ENCODE peak calls at places on chromosome 22, in five cellular contexts. One of them, this sample, is unnamed. For H3K27me3, the result is how much of the 10 kb centered on the place peaks cover.

GRCh38 chr22:48744283-48744641 is 1083.4 kb downstream of the BRD1 start:
- DNase-seq in breast epithelium: peak
- DNase-seq in transverse colon: no peak
- DNase-seq in cardiac muscle cell: no peak
- DNase-seq in left ventricle myocardium inferior: no peak
- DNase-seq in this sample: no peak

GRCh38 chr22:17096095-17096494 is 11.3 kb downstream of the IL17RA start:
- DNase-seq in breast epithelium: no peak
- DNase-seq in transverse colon: no peak
- DNase-seq in cardiac muscle cell: no peak
- DNase-seq in left ventricle myocardium inferior: no peak
- DNase-seq in this sample: no peak

GRCh38 chr22:22871536-22872278 is 15.9 kb upstream of the IGLL5 start:
- DNase-seq in breast epithelium: no peak
- DNase-seq in transverse colon: no peak
- DNase-seq in cardiac muscle cell: no peak
- DNase-seq in left ventricle myocardium inferior: no peak
- DNase-seq in this sample: no peak

GRCh38 chr22:36587289-36588154 is 58.6 kb upstream of the EIF3D start:
- DNase-seq in breast epithelium: no peak
- DNase-seq in transverse colon: no peak
- DNase-seq in cardiac muscle cell: peak
- DNase-seq in left ventricle myocardium inferior: no peak
- DNase-seq in this sample: no peak

GRCh38 chr22:48210812-48211211 is 1448.4 kb downstream of the TBC1D22A start:
- DNase-seq in breast epithelium: no peak
- DNase-seq in transverse colon: no peak
- DNase-seq in cardiac muscle cell: no peak
- DNase-seq in left ventricle myocardium inferior: no peak
- DNase-seq in this sample: no peak

GRCh38 chr22:22943521-22944267 is 56.1 kb downstream of the IGLL5 start:
- DNase-seq in breast epithelium: no peak
- DNase-seq in transverse colon: peak
- DNase-seq in cardiac muscle cell: no peak
- DNase-seq in left ventricle myocardium inferior: no peak
- DNase-seq in this sample: no peak

GRCh38 chr22:24554316-24555159 is at the start of gene GUCD1:
- DNase-seq in breast epithelium: no peak
- DNase-seq in transverse colon: peak
- DNase-seq in cardiac muscle cell: peak
- DNase-seq in left ventricle myocardium inferior: peak
- DNase-seq in this sample: peak

GRCh38 chr22:23233746-23234408 is 53.6 kb downstream of the BCR start:
- DNase-seq in breast epithelium: no peak
- DNase-seq in transverse colon: no peak
- DNase-seq in cardiac muscle cell: peak
- DNase-seq in left ventricle myocardium inferior: peak
- DNase-seq in this sample: no peak

GRCh38 chr22:36258750-36259619 is 6.1 kb downstream of the APOL1 start:
- DNase-seq in breast epithelium: peak
- DNase-seq in transverse colon: peak
- DNase-seq in cardiac muscle cell: peak
- DNase-seq in left ventricle myocardium inferior: peak
- DNase-seq in this sample: peak

GRCh38 chr22:49973018-49973965 is 12.7 kb downstream of the PIM3 start:
- DNase-seq in breast epithelium: peak
- DNase-seq in transverse colon: no peak
- DNase-seq in cardiac muscle cell: peak
- DNase-seq in left ventricle myocardium inferior: no peak
- DNase-seq in this sample: no peak

GRCh38 chr22:48099251-48099650 is 1336.8 kb downstream of the TBC1D22A start:
- DNase-seq in breast epithelium: no peak
- DNase-seq in transverse colon: no peak
- DNase-seq in cardiac muscle cell: no peak
- DNase-seq in left ventricle myocardium inferior: no peak
- DNase-seq in this sample: no peak

GRCh38 chr22:25069758-25070461 is 117.4 kb downstream of the KIAA1671 start:
- DNase-seq in breast epithelium: no peak
- DNase-seq in transverse colon: no peak
- DNase-seq in cardiac muscle cell: peak
- DNase-seq in left ventricle myocardium inferior: no peak
- DNase-seq in this sample: no peak

GRCh38 chr22:50313600-50313999 is 6.2 kb upstream of the PLXNB2 start:
- DNase-seq in breast epithelium: no peak
- DNase-seq in transverse colon: no peak
- DNase-seq in cardiac muscle cell: no peak
- DNase-seq in left ventricle myocardium inferior: no peak
- DNase-seq in this sample: no peak

GRCh38 chr22:29152381-29153138 is 53.1 kb upstream of the EMID1 start:
- DNase-seq in breast epithelium: no peak
- DNase-seq in transverse colon: no peak
- DNase-seq in cardiac muscle cell: peak
- DNase-seq in left ventricle myocardium inferior: peak
- DNase-seq in this sample: peak
- H3K27me3 ChIP-seq in breast epithelium: under half
- H3K27me3 ChIP-seq in transverse colon: under half
- H3K27me3 ChIP-seq in cardiac muscle cell: under half
- H3K27me3 ChIP-seq in left ventricle myocardium inferior: under half
- H3K27me3 ChIP-seq in this sample: under half

GRCh38 chr22:40328551-40328950 is 17.7 kb upstream of the ADSL start:
- DNase-seq in breast epithelium: no peak
- DNase-seq in transverse colon: no peak
- DNase-seq in cardiac muscle cell: no peak
- DNase-seq in left ventricle myocardium inferior: no peak
- DNase-seq in this sample: no peak
- H3K27me3 ChIP-seq in breast epithelium: under half
- H3K27me3 ChIP-seq in transverse colon: under half
- H3K27me3 ChIP-seq in cardiac muscle cell: under half
- H3K27me3 ChIP-seq in left ventricle myocardium inferior: under half
- H3K27me3 ChIP-seq in this sample: under half

DNA sequence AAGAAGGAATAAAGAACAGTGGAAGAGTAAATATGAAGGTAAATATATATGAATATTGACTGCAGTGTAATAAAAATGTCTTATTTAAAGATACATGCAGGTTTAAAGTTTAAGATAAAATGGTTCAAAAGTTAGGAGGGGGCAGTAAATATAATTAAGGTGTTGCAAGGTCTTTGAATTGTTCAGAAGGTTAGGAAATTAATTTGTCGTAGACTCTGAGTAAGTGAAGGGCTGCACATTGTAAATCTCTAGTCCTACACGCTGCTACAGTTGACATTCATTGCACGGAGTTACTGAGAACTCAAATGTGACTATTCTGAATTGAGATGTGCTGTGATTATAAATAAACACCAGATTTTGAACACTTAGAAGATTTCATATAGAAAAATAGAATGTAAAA is 69.8 kb upstream of the PRODH start:
- DNase-seq in breast epithelium: no peak
- DNase-seq in transverse colon: no peak
- DNase-seq in cardiac muscle cell: no peak
- DNase-seq in left ventricle myocardium inferior: no peak
- DNase-seq in this sample: no peak
- H3K27me3 ChIP-seq in breast epithelium: under half
- H3K27me3 ChIP-seq in transverse colon: half or more
- H3K27me3 ChIP-seq in cardiac muscle cell: under half
- H3K27me3 ChIP-seq in left ventricle myocardium inferior: half or more
- H3K27me3 ChIP-seq in this sample: under half

DNA sequence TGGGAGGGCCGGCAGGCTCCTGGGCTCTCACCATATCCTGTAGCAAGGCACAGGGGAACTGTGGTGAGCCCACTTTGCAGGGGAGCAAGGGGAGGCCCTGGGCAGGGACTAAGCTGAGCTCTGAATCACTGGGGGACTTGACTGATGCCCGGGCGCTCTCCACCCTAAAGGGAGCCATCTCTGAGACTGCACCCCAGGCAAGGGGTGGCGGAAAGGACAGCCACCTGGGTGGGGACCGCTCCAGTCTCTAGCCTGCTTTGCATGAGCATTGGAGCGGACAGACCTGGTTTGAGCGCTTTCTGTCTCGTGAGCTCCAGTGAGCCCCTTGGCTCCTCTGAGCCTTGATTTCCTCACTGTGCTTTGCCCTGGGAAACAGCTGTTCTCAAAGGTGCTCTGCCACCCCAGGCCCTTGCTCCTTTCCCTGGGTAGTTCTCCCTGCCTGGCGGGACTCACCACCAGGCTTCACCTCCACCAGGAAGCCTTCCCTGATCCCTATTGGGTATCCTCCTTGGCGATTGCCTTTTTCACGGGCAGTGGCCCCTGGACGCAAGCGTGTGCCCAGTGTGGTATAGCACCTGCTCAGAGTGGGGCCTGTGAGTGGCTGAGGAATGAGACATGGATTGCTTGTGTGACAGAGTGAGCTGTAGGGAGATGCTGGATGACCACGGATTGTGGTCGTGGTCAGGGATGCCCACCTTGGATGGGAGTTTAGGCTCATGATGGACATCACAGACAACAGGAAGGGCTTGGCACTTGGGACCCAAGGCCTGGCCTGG is 24.4 kb downstream of the PARVG start:
- DNase-seq in breast epithelium: no peak
- DNase-seq in transverse colon: no peak
- DNase-seq in cardiac muscle cell: no peak
- DNase-seq in left ventricle myocardium inferior: no peak
- DNase-seq in this sample: no peak
- H3K27me3 ChIP-seq in breast epithelium: under half
- H3K27me3 ChIP-seq in transverse colon: under half
- H3K27me3 ChIP-seq in cardiac muscle cell: under half
- H3K27me3 ChIP-seq in left ventricle myocardium inferior: under half
- H3K27me3 ChIP-seq in this sample: under half

DNA sequence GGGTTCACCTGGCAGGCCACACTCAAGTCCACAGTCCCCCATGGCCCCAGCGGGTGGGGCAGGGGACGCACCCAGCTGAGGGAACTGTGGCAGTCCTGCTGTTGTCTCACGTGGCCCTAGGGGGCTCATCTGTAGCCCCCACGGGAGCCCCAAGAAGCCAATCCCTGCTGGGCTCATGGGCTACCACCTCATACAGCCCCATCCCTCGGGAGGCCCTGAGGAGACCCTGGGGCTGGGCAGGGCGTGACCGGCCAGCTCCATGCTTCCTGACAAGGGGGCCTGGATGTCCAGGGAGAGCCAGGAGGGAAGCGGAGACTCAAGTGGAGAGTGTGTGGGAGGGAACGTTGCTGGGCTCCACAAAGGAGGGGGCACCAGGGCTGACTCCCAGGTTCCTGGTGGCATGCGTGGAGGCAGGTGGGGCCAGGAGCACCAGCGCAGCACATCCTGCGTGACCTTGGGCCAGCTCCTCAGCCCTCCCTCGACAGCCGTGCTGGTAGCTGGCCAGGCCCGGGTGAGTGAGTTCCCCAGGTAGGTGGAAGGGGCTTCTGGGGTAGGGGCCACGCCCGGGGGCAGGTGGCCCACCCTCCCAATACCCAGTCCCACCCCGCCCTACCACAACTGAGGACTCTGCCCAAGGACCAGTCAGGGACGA is 7.9 kb downstream of the RTN4R start:
- DNase-seq in breast epithelium: no peak
- DNase-seq in transverse colon: no peak
- DNase-seq in cardiac muscle cell: no peak
- DNase-seq in left ventricle myocardium inferior: no peak
- DNase-seq in this sample: no peak
- H3K27me3 ChIP-seq in breast epithelium: under half
- H3K27me3 ChIP-seq in transverse colon: under half
- H3K27me3 ChIP-seq in cardiac muscle cell: under half
- H3K27me3 ChIP-seq in left ventricle myocardium inferior: under half
- H3K27me3 ChIP-seq in this sample: under half

GRCh38 chr22:30947163-30947820 is 21.3 kb downstream of the MORC2 start:
- DNase-seq in breast epithelium: peak
- DNase-seq in transverse colon: peak
- DNase-seq in cardiac muscle cell: no peak
- DNase-seq in left ventricle myocardium inferior: peak
- DNase-seq in this sample: no peak
- H3K27me3 ChIP-seq in breast epithelium: under half
- H3K27me3 ChIP-seq in transverse colon: under half
- H3K27me3 ChIP-seq in cardiac muscle cell: under half
- H3K27me3 ChIP-seq in left ventricle myocardium inferior: under half
- H3K27me3 ChIP-seq in this sample: under half

GRCh38 chr22:45631839-45632238 is 39.8 kb upstream of the ATXN10 start:
- DNase-seq in breast epithelium: no peak
- DNase-seq in transverse colon: no peak
- DNase-seq in cardiac muscle cell: no peak
- DNase-seq in left ventricle myocardium inferior: no peak
- DNase-seq in this sample: no peak

GRCh38 chr22:45631140-45631539 is 40.5 kb upstream of the ATXN10 start:
- DNase-seq in breast epithelium: no peak
- DNase-seq in transverse colon: no peak
- DNase-seq in cardiac muscle cell: no peak
- DNase-seq in left ventricle myocardium inferior: no peak
- DNase-seq in this sample: no peak

GRCh38 chr22:45628508-45628907 is 43.1 kb upstream of the ATXN10 start:
- DNase-seq in breast epithelium: no peak
- DNase-seq in transverse colon: no peak
- DNase-seq in cardiac muscle cell: no peak
- DNase-seq in left ventricle myocardium inferior: no peak
- DNase-seq in this sample: peak

GRCh38 chr22:45629469-45630089 is 42.1 kb upstream of the ATXN10 start:
- DNase-seq in breast epithelium: no peak
- DNase-seq in transverse colon: no peak
- DNase-seq in cardiac muscle cell: no peak
- DNase-seq in left ventricle myocardium inferior: no peak
- DNase-seq in this sample: no peak

DNA sequence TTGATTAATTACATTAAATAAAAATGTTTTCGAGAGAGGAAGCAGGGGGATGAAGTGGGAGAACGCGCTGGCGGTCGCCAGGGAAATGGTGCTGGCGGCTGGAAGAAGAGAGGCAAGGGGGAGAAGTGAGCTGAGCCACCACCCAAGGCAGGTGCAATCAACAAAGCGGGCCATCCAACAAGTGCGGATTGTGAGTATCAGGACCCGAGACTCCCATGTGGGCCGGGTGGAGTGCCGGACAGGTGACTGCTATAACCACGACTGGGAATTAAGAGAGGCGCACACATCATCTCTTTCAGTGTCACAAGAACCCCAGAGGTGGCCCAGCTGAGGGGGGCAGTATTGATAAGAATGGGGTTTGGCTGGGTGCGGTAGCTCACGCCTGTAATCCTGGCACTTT is 41.2 kb upstream of the ATXN10 start:
- DNase-seq in breast epithelium: no peak
- DNase-seq in transverse colon: no peak
- DNase-seq in cardiac muscle cell: no peak
- DNase-seq in left ventricle myocardium inferior: no peak
- DNase-seq in this sample: no peak
- H3K27me3 ChIP-seq in breast epithelium: under half
- H3K27me3 ChIP-seq in transverse colon: half or more
- H3K27me3 ChIP-seq in cardiac muscle cell: half or more
- H3K27me3 ChIP-seq in left ventricle myocardium inferior: half or more
- H3K27me3 ChIP-seq in this sample: under half

This sample was measured in Peyer's patch.